ENCODE peak calls at places on chromosomes 7 and 10, in ten cellular contexts. P is gastrocnemius medialis, J is ovary, K is body of pancreas, G is spleen, I is esophagus muscularis mucosa, V is testis, L is adrenal gland, X is heart left ventricle, D is stomach. M is an unnamed sample.

GRCh38 chr10:127279334-127279774 is 83.0 kb upstream of the INSYN2A start:
- DNase-seq in P (no peak), J (no peak), K (no peak), G (no peak), I (no peak), V (no peak), L (no peak), X (no peak), D (no peak), M (no peak)

GRCh38 chr10:17599089-17599488 is 18.1 kb downstream of the HACD1 start:
- DNase-seq in P (no peak), J (no peak), K (no peak), G (no peak), I (no peak), V (no peak), L (no peak), X (no peak), D (no peak), M (no peak)

GRCh38 chr10:63522129-63522687 is 1.0 kb downstream of the REEP3 start:
- DNase-seq in P (no peak), J (no peak), K (no peak), G (no peak), I (no peak), V (no peak), L (no peak), X (no peak), D (no peak), M (no peak)

GRCh38 chr7:47690902-47691558 is 109.1 kb upstream of the TNS3 start:
- DNase-seq in P (no peak), J (no peak), K (no peak), G (no peak), I (no peak), V (peak; percentile 23), L (no peak), X (no peak), D (no peak), M (peak; percentile 45)

GRCh38 chr7:55019691-55020480 is 1.1 kb downstream of the EGFR start:
- DNase-seq in P (no peak), J (peak; percentile 41), K (peak; percentile 60), G (no peak), I (peak; percentile 90), V (no peak), L (peak; percentile 47), X (no peak), D (peak; percentile 51), M (peak; percentile 68)

GRCh38 chr7:51315393-51316261 is 982 bp downstream of the COBL start:
- DNase-seq in P (peak; percentile 26), J (no peak), K (peak; percentile 66), G (no peak), I (no peak), V (peak; percentile 32), L (no peak), X (no peak), D (peak; percentile 58), M (no peak)

GRCh38 chr10:59346321-59346720 is 16.0 kb downstream of the FAM13C start:
- DNase-seq in P (peak; percentile 76), J (no peak), K (no peak), G (no peak), I (no peak), V (no peak), L (no peak), X (no peak), D (no peak), M (no peak)

GRCh38 chr10:35219906-35220890 is 93.6 kb downstream of the CREM start:
- DNase-seq in P (no peak), J (no peak), K (no peak), G (no peak), I (no peak), V (no peak), L (no peak), X (no peak), D (no peak), M (no peak)

GRCh38 chr7:40634118-40634517 is 499.3 kb downstream of the SUGCT start:
- DNase-seq in P (no peak), J (no peak), K (no peak), G (no peak), I (no peak), V (no peak), L (no peak), X (no peak), D (no peak), M (no peak)

GRCh38 chr10:118276203-118276602 is 65.9 kb downstream of the FAM204A start:
- DNase-seq in P (no peak), J (peak; percentile 60), K (no peak), G (no peak), I (no peak), V (peak; percentile 38), L (no peak), X (no peak), D (no peak), M (no peak)

GRCh38 chr10:42769653-42770052 is 12.9 kb upstream of the BMS1 start:
- DNase-seq in P (no peak), J (no peak), K (no peak), G (no peak), I (peak; percentile 26), V (peak; percentile 84), L (no peak), X (no peak), D (no peak), M (no peak)

GRCh38 chr10:129773359-129773990 is 190.6 kb downstream of the EBF3 start:
- DNase-seq in P (no peak), J (no peak), K (no peak), G (peak; percentile 63), I (no peak), V (peak; percentile 4), L (no peak), X (no peak), D (peak; percentile 18), M (no peak)

GRCh38 chr10:124791378-124792348 is at the start of gene EEF1AKMT2:
- DNase-seq in P (peak; percentile 51), J (peak; percentile 76), K (peak; percentile 81), G (peak; percentile 96), I (peak; percentile 93), V (peak; percentile 89), L (peak; percentile 76), X (peak; percentile 88), D (peak; percentile 80), M (peak; percentile 62)
- TF ChIP-seq POLR2A in P (peak; percentile 63), J (peak; percentile 73), K (peak; percentile 75), G (no peak), I (peak; percentile 25), V (no peak), L (peak; percentile 58), X (no peak), D (peak; percentile 31), M (peak; percentile 82)

GRCh38 chr10:132419631-132420468 is 22.9 kb downstream of the PWWP2B start:
- DNase-seq in P (no peak), J (no peak), K (peak; percentile 76), G (peak; percentile 82), I (no peak), V (no peak), L (no peak), X (no peak), D (peak; percentile 66), M (no peak)

GRCh38 chr10:132417249-132417878 is 20.4 kb downstream of the PWWP2B start:
- DNase-seq in P (no peak), J (no peak), K (peak; percentile 69), G (peak; percentile 84), I (no peak), V (no peak), L (no peak), X (no peak), D (no peak), M (no peak)

GRCh38 chr10:132420469-132421376 is 23.7 kb downstream of the PWWP2B start:
- DNase-seq in P (no peak), J (no peak), K (peak; percentile 91), G (peak; percentile 91), I (no peak), V (no peak), L (peak; percentile 70), X (peak; percentile 63), D (peak; percentile 77), M (peak; percentile 75)

GRCh38 chr10:132417957-132418441 is 21.0 kb downstream of the PWWP2B start:
- DNase-seq in P (no peak), J (no peak), K (peak; percentile 39), G (peak; percentile 90), I (no peak), V (no peak), L (no peak), X (no peak), D (peak; percentile 66), M (no peak)

DNA sequence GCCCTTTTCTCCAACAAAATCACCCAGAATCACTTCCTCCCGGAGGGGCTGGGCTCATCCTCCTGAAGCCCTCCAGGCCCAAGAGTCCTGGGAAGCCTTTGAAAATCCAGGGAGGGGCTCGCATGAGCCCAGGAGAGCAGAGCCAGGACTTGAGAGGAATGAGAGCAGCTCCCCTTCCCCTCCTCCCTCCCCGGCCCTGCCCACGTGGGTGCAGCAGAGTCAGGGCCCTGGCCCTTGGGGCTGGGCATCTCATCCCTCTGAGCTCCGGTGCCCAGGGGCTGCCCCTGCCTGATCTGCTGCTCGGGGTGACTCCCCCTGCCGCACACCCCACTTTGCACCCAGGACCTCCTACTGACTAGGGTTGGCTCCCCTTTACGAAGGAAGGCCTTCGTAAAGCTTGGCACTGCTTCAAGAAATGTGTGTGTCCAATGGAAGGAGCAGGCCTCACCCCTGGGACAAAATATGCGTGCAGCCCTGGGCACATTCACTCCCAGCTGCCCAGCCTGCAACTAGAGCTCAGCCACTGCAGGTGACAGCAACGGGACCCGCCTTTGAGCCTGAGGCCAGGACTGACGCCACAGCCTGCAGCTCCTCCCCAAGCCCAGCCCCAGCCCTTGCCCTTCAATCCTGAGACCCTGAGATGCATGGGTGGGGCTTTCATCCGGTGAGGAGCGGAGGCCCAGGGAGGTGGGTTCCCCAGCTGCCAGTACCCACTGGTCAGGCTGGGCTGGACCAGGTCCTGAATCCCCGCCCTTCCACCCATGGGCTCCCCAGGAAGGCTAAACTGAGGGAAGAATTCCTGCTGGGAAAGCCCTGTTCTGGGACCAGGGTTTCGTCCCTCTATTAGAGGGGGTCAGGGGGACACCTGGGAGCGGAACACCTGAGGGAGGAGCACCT is 21.8 kb downstream of the PWWP2B start:
- DNase-seq in P (peak; percentile 59), J (no peak), K (peak; percentile 96), G (peak; percentile 87), I (no peak), V (peak; percentile 75), L (peak; percentile 86), X (peak; percentile 69), D (peak; percentile 92), M (peak; percentile 68)
- TF ChIP-seq POLR2A in P (peak; percentile 49), J (no peak), K (peak; percentile 79), G (no peak), I (no peak), V (no peak), L (no peak), X (no peak), D (no peak), M (no peak)

DNA sequence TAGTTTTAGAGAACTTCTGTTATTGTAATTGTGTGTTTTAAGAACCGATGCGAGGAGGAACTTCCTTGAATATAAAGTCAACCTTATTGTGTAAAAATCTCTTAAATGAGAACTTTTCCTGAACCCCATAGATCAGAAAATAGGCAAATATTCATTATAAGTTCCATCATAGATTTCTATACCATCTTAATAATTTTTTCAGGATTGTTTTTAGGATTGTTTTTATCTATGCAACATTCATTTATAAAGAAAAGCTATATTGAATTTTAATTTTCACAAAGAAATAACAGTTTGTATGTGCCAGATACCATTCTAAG is 1.7 kb upstream of the SMNDC1 start:
- DNase-seq in P (no peak), J (no peak), K (no peak), G (no peak), I (no peak), V (no peak), L (no peak), X (no peak), D (no peak), M (no peak)
- TF ChIP-seq POLR2A in P (no peak), J (no peak), K (no peak), G (no peak), I (no peak), V (no peak), L (no peak), X (no peak), D (no peak), M (no peak)

GRCh38 chr10:79610601-79611191 is at the start of gene SFTPA1:
- DNase-seq in P (no peak), J (no peak), K (no peak), G (no peak), I (no peak), V (no peak), L (no peak), X (no peak), D (no peak), M (no peak)
- TF ChIP-seq POLR2A in P (no peak), J (no peak), K (no peak), G (no peak), I (no peak), V (no peak), L (no peak), X (no peak), D (no peak), M (no peak)

M was measured in H54.